ENCODE peak calls at places on chromosomes 16 and 17, in nine cellular contexts. I is stimulated activated CD8-positive, alpha-beta memory T cell treated with anti-CD3 and anti-CD28 coated beads, Interleukin-7, amount 100 ng/mL, for 1 hour; K is posterior cingulate gyrus; C is adipocyte; W is activated CD8-positive, alpha-beta memory T cell treated with anti-CD3 and anti-CD28 coated beads for 48 hours; R is astrocyte of the spinal cord; Z is WTC11; N is stimulated activated CD4-positive, alpha-beta T cell treated with anti-CD3 and anti-CD28 coated beads, Interleukin-12 subunit alpha, Interleukin-12 subunit beta, amount 100 ng/mL, for 4 hours; J is naive B cell. Q is an unnamed sample.

GRCh38 chr17:3669548-3669947 is 936 bp downstream of the EMC6 start:
- DNase-seq in J (no peak), Z (no peak), C (peak), W (no peak), N (no peak), R (no peak), I (no peak), K (no peak), Q (no peak)

GRCh38 chr16:70512456-70512855 is 10.9 kb downstream of the COG4 start:
- DNase-seq in I (no peak), R (no peak), N (no peak), Z (no peak), W (no peak), C (no peak), J (no peak), K (no peak), Q (no peak)

GRCh38 chr16:79810449-79811189 is 210.1 kb upstream of the MAF start:
- DNase-seq in R (no peak), J (no peak), N (no peak), C (no peak), Z (no peak), K (no peak), I (no peak), W (no peak), Q (no peak)

GRCh38 chr17:17663160-17664072 is 17.8 kb upstream of the RAI1 start:
- DNase-seq in J (no peak), Z (peak), C (peak), N (peak), K (peak), I (peak), R (peak), W (peak), Q (no peak)

GRCh38 chr17:49748223-49748622 is 15.7 kb downstream of the FAM117A start:
- DNase-seq in C (no peak), N (no peak), W (no peak), I (no peak), J (no peak), K (no peak), R (no peak), Z (no peak), Q (no peak)

GRCh38 chr16:75745242-75745641 is 19.0 kb upstream of the CPHXL start:
- DNase-seq in I (no peak), W (no peak), K (no peak), C (no peak), R (no peak), J (no peak), N (no peak), Z (no peak), Q (no peak)

GRCh38 chr17:18033442-18034099 is 5.4 kb downstream of the ATPAF2 start:
- DNase-seq in N (no peak), K (peak), R (peak), W (no peak), J (peak), I (no peak), C (peak), Z (no peak), Q (peak)

GRCh38 chr17:40038882-40039513 is 15.2 kb downstream of the MED24 start:
- DNase-seq in Z (peak), I (no peak), C (peak), R (peak), N (no peak), J (no peak), K (peak), W (no peak), Q (no peak)

GRCh38 chr17:1582374-1582773 is 19.8 kb upstream of the PITPNA start:
- DNase-seq in R (no peak), W (no peak), Z (no peak), N (no peak), J (no peak), K (no peak), C (no peak), I (no peak), Q (no peak)

GRCh38 chr17:39672522-39673334 is 4.5 kb downstream of the PNMT start:
- DNase-seq in N (no peak), K (no peak), J (no peak), W (no peak), I (no peak), Z (no peak), C (no peak), R (no peak), Q (no peak)

GRCh38 chr17:48068491-48068961 is 20.4 kb downstream of the NFE2L1 start:
- DNase-seq in K (no peak), N (no peak), J (no peak), W (no peak), Z (peak), C (peak), I (no peak), R (peak), Q (no peak)

GRCh38 chr16:85662976-85663830 is 25.6 kb downstream of the GINS2 start:
- DNase-seq in I (no peak), W (no peak), R (no peak), C (no peak), J (no peak), N (no peak), Z (no peak), K (no peak), Q (no peak)

GRCh38 chr17:17783825-17784598 is 52.8 kb downstream of the SREBF1 start:
- DNase-seq in K (peak), R (peak), Z (peak), N (peak), C (peak), W (no peak), J (peak), I (no peak), Q (no peak)

GRCh38 chr16:82658796-82659195 is 32.0 kb downstream of the CDH13 start:
- DNase-seq in W (no peak), C (peak), Z (no peak), K (no peak), J (no peak), N (no peak), I (no peak), R (no peak), Q (no peak)

GRCh38 chr17:81391268-81391963 is 3.8 kb upstream of the BAHCC1 start:
- DNase-seq in J (no peak), R (no peak), I (no peak), C (no peak), N (no peak), W (no peak), K (no peak), Z (no peak), Q (no peak)

GRCh38 chr17:6479626-6480324 is 35.5 kb downstream of the PIMREG start:
- DNase-seq in J (no peak), Z (no peak), K (no peak), W (no peak), I (no peak), C (no peak), N (no peak), R (no peak), Q (no peak)

GRCh38 chr16:51151435-51151950 is 423 bp upstream of the SALL1 start:
- DNase-seq in K (peak), R (peak), Z (peak), I (no peak), J (no peak), W (no peak), N (no peak), C (peak), Q (no peak)

GRCh38 chr17:66214893-66215528 is 14.2 kb downstream of the APOH start:
- DNase-seq in J (no peak), W (no peak), K (no peak), Z (no peak), N (no peak), I (no peak), C (no peak), R (no peak), Q (no peak)

GRCh38 chr17:17153709-17154108 is 52.4 kb downstream of the PLD6 start:
- DNase-seq in K (no peak), W (no peak), C (no peak), J (no peak), N (no peak), Z (no peak), I (no peak), R (no peak), Q (no peak)

GRCh38 chr16:35752012-35752772 is 2292.8 kb downstream of the TP53TG3F start:
- DNase-seq in W (no peak), R (no peak), J (no peak), C (no peak), I (no peak), Z (no peak), K (no peak), N (no peak), Q (no peak)

GRCh38 chr17:45784293-45784582 is at the start of gene CRHR1:
- DNase-seq in I (no peak), K (no peak), C (no peak), R (no peak), W (no peak), Z (no peak), J (no peak), N (no peak), Q (no peak)

GRCh38 chr17:8123695-8124349 is at the start of gene HES7:
- DNase-seq in K (no peak), C (peak), Z (peak), N (peak), R (no peak), W (no peak), I (no peak), J (no peak), Q (no peak)

GRCh38 chr17:63579633-63580032 is 21.1 kb upstream of the TACO1 start:
- DNase-seq in I (no peak), R (no peak), K (no peak), C (no peak), Z (no peak), W (no peak), N (no peak), J (no peak), Q (no peak)

GRCh38 chr16:5257462-5257861 is 159.9 kb upstream of the EEF2KMT start:
- DNase-seq in Z (no peak), C (no peak), J (no peak), R (no peak), W (no peak), K (no peak), N (no peak), I (no peak), Q (no peak)

GRCh38 chr17:77535892-77536291 is 395.1 kb downstream of the SEC14L1 start:
- DNase-seq in K (no peak), I (no peak), N (no peak), J (no peak), Z (no peak), C (no peak), R (no peak), W (no peak), Q (no peak)

GRCh38 chr17:45384047-45384799 is 48.4 kb downstream of the ARHGAP27 start:
- DNase-seq in Z (no peak), J (no peak), R (no peak), C (no peak), K (no peak), I (no peak), W (no peak), N (no peak), Q (peak)